ENCODE peak calls at places on chromosomes 11 and 22, in five cellular contexts. G is right lobe of liver, U is pancreas, F is thoracic aorta, S is OCI-LY7. N is an unnamed sample. For H3K9me3 and H3K4me1, the result is how much of the 10 kb centered on the place peaks cover.

GRCh38 chr11:4577761-4578160 is 3.8 kb upstream of the OR52I2 start:
- DNase-seq in U (no peak), S (no peak), G (no peak), F (no peak), N (no peak)

GRCh38 chr11:67271548-67272284 is 5.4 kb downstream of the GRK2 start:
- DNase-seq in F (no peak), U (peak), S (peak), G (peak), N (no peak)

GRCh38 chr11:37817727-37818270 is 1219.8 kb upstream of the RAG2 start:
- DNase-seq in F (no peak), U (no peak), S (no peak), G (no peak), N (no peak)

GRCh38 chr11:83057721-83058120 is 14.0 kb downstream of the RAB30 start:
- DNase-seq in F (no peak), S (no peak), U (no peak), G (no peak), N (no peak)

GRCh38 chr11:37504925-37505324 is 906.9 kb upstream of the RAG2 start:
- DNase-seq in S (no peak), U (no peak), G (no peak), F (no peak), N (no peak)

GRCh38 chr11:58637367-58637766 is 14.9 kb downstream of the CNTF start:
- DNase-seq in S (no peak), G (no peak), F (no peak), U (no peak), N (no peak)

GRCh38 chr11:40514124-40514523 is 945.3 kb downstream of the LRRC4C start:
- DNase-seq in F (no peak), G (no peak), U (no peak), S (no peak), N (no peak)

GRCh38 chr11:17498058-17498457 is 21.4 kb upstream of the ABCC8 start:
- DNase-seq in F (no peak), S (peak), G (no peak), U (no peak), N (no peak)

GRCh38 chr11:126878892-126879291 is 121.7 kb downstream of the KIRREL3 start:
- DNase-seq in U (no peak), F (no peak), S (no peak), G (no peak), N (no peak)

GRCh38 chr11:75428301-75428724 is 4.7 kb downstream of the KLHL35 start:
- DNase-seq in S (peak), U (peak), G (peak), F (peak), N (peak)

GRCh38 chr11:22304337-22304961 is 33.7 kb upstream of the SLC17A6 start:
- DNase-seq in G (no peak), S (peak), U (no peak), F (no peak), N (no peak)

GRCh38 chr22:46491936-46492335 is 45.5 kb downstream of the CELSR1 start:
- DNase-seq in U (no peak), S (no peak), F (no peak), G (no peak), N (no peak)

GRCh38 chr11:119706029-119706428 is 23.0 kb downstream of the NECTIN1 start:
- DNase-seq in G (no peak), U (no peak), F (no peak), S (no peak), N (no peak)

GRCh38 chr11:124867700-124868099 is 2.5 kb downstream of the ROBO3 start:
- DNase-seq in S (peak), U (no peak), G (no peak), F (no peak), N (peak)

GRCh38 chr11:20099527-20099926 is 60.7 kb downstream of the DBX1 start:
- DNase-seq in S (no peak), U (no peak), F (no peak), G (no peak), N (no peak)

GRCh38 chr11:106311531-106312230 is 234.2 kb downstream of the AASDHPPT start:
- DNase-seq in S (no peak), U (no peak), G (no peak), F (no peak), N (no peak)

GRCh38 chr22:22449819-22450218 is 58.7 kb downstream of the ZNF280B start:
- DNase-seq in S (no peak), U (no peak), G (no peak), F (no peak), N (no peak)

GRCh38 chr11:119335655-119336543 is 1.6 kb downstream of the RNF26 start:
- DNase-seq in F (no peak), U (no peak), S (no peak), G (peak), N (no peak)

GRCh38 chr22:29751669-29752068 is 15.1 kb downstream of the ZMAT5 start:
- DNase-seq in S (no peak), F (no peak), U (no peak), G (no peak), N (no peak)

GRCh38 chr22:47048123-47049077 is 285.9 kb downstream of the TBC1D22A start:
- DNase-seq in S (no peak), U (no peak), F (no peak), G (peak), N (no peak)

GRCh38 chr11:94938399-94939055 is 34.8 kb downstream of the CWC15 start:
- DNase-seq in U (no peak), S (no peak), G (peak), F (no peak), N (peak)

DNA sequence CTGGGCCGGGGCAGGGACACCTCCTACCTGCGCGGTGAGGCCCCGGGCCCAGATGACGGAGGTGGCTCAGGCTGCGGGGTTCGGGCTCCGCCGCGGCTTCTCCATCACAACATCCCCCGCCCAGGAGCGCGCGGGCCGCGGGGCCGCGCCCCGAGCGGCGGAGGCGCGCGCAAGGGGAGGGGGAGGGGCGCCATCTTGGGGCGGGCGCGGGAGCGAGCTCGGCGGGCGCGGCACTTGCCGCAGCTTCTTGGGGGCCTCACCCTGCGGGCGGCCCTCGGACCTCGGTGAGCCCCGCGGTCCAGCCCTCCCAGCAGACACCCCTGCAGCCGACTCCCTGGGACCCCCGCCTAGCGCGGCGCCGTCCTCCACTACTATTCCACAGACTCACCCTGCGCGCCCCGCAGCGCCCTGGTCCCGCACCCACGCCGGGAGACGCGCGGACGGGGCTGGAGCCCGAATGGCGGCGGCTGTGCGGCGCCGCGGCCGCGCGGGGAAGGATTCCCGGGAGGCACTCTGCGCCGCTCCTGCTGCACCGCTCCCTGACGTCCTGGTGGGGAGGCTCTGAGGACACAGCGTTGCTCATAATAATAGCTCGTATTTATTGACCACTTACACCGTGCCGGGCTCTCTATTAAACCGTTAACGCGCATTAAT is at the start of gene APBB1:
- DNase-seq in G (peak), S (peak), U (peak), F (no peak), N (peak)
- TF ChIP-seq CTCF in G (peak), S (no peak), U (no peak), F (no peak), N (peak)

GRCh38 chr11:107783121-107783520 is 71.3 kb upstream of the SLN start:
- DNase-seq in F (no peak), S (no peak), G (no peak), U (no peak), N (no peak)
- H3K9me3 ChIP-seq in F (under half), S (under half), G (under half), U (under half), N (under half)

DNA sequence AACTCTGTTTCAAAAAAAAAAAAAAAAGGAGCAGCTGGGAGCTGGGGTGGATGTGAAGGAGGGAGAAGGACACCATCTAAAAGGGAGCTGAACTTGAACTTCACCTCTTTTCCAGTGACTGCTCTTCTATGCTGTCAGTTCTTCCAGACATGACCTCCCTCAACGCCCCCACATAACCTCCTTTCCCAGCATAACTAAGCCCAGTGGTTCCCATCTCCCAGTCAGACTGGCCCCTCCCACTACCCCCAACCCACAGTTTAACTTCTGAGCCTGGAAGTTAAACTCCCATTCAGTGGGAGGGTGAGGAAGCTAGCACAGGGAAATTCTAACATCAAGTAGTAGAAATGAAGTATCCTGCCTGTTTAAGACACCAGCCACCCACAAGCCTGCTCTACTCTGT is 1.8 kb downstream of the ARHGAP1 start:
- DNase-seq in U (no peak), S (no peak), F (no peak), G (no peak), N (no peak)
- H3K4me1 ChIP-seq in U (under half), S (under half), F (half or more), G (under half), N (under half)

DNA sequence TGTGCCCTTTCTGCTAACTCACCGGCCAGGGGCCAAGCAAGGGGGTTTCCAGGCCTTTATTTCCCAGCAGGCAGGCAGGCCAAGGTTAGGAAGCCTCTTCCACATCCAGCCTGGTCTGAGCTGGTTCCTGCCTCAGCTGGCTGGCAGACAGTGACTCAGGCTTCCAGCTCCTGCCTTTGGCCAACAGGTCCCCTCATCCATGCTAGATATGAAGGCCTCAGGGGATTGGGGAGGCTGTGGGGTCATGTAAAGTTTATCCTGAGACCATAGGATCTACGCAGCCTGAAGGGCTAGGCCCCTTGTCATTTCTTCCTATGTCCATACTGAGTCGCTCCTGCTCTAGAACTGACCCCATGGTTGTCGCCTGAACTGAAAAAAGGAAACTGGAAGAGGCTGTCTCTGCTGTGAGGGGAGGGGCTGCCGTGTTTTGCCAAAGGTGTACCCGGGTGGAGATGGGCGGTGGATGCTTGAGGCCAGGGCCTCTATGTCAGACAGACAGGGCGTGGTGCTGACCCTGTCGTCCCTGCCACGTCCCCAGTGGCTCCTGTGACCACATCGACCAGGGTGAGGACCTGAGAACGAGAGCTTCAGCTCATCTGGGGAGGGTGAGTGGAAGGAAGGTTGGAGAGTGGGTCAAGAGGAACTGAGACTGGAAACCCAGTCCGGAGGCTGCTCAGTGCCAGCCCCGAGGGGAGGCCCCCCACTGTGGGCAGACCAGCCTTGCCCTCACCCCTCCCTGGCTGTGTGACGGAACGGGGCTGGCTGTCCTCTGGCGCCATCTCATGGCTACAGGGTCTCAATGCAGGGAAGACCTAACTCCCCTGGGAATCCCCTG is 17.0 kb downstream of the P2RY6 start:
- DNase-seq in U (peak), S (peak), F (no peak), G (peak), N (peak)
- TF ChIP-seq CTCF in U (peak), S (peak), F (peak), G (peak), N (peak)

GRCh38 chr22:44392446-44392921 is 79.7 kb upstream of the SHISAL1 start:
- DNase-seq in U (no peak), F (no peak), S (no peak), G (no peak), N (no peak)

GRCh38 chr22:44389926-44390925 is 77.5 kb upstream of the SHISAL1 start:
- DNase-seq in S (no peak), G (peak), F (no peak), U (no peak), N (no peak)

GRCh38 chr22:44391481-44392445 is 79.0 kb upstream of the SHISAL1 start:
- DNase-seq in F (no peak), U (no peak), G (no peak), S (no peak), N (no peak)

GRCh38 chr22:44389181-44389580 is 76.4 kb upstream of the SHISAL1 start:
- DNase-seq in G (peak), U (no peak), S (no peak), F (no peak), N (no peak)

DNA sequence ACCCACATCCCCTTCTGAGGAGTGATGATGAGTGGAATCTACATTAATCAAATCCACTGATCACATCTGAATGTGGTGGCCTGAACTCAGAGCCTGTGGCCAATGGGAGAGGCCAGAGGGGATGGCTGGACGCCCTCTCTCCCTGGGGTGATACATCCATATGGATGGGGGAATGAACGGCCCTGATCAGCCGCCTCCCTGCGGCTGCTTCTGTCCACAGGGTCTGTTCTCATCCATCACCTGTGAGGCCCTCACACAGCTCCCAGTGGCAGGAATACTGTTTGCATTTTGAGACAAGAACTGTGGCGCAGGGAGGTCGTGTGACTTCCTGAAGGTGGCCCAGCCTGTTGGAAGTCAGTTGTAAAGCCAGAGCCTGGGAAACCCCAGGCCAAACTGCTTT is 78.3 kb upstream of the SHISAL1 start:
- DNase-seq in S (no peak), U (no peak), G (no peak), F (no peak), N (no peak)
- H3K9me3 ChIP-seq in S (under half), U (under half), G (under half), F (under half), N (under half)

GRCh38 chr11:313304-313786 is 495 bp upstream of the IFITM1 start:
- DNase-seq in S (no peak), U (peak), F (no peak), G (no peak), N (no peak)
- H3K4me1 ChIP-seq in S (under half), U (under half), F (under half), G (under half), N (under half)

GRCh38 chr22:43481528-43482309 is 69.9 kb downstream of the MPPED1 start:
- DNase-seq in S (peak), G (no peak), U (no peak), F (no peak), N (no peak)
- TF ChIP-seq CTCF in S (peak), G (no peak), U (no peak), F (no peak), N (no peak)

GRCh38 chr11:2652362-2652761 is 47.4 kb downstream of the KCNQ1OT1 start:
- DNase-seq in G (no peak), S (no peak), U (no peak), F (no peak), N (no peak)
- H3K9me3 ChIP-seq in G (under half), S (under half), U (under half), F (under half), N (under half)

DNA sequence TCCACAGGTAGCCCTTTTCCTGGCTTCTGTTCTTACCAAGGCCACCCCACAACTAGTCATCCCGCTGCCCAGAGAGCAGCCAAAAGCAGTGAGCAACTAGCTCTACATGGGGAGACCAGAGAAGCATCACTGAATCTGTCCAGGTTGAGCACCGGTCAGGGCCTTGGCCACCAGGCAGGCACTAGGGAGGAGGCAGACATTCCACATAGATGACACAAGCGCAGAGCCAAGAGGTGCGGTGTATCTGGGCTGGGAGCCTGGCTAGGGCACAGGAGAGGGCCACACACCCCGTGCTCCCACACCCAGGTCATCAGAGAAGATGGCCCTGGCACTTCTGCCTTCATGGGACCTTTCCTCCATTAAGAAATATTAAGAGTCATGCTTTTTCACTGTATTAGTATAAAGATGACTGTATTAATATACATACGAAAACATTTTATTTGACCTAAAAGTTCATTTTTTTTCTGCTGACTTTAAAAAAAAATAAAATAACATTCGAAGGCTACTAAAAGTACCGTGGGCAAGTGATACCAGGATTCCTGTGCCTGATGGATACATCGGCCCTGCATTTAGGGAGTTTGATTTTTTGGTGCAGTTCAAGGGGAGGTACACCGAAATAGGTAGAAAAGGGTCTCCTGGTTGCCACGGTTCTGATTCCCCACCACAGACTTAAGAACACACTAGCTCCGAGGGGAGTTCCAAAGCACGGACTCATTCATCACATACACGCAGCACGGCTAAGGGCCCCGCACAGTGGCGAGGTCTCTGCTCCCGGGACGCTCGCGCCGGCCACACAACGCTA is 1.2 kb downstream of the DGCR2 start:
- DNase-seq in F (no peak), S (no peak), G (peak), U (peak), N (peak)
- H3K4me1 ChIP-seq in F (under half), S (half or more), G (under half), U (under half), N (half or more)

GRCh38 chr22:39872548-39872947 is 21.0 kb downstream of the ENTHD1 start:
- DNase-seq in S (no peak), U (no peak), G (no peak), F (no peak), N (no peak)
- TF ChIP-seq CTCF in S (no peak), U (no peak), G (no peak), F (no peak), N (no peak)

N was measured in thyroid gland.